ENCODE peak calls at places on chromosome 5, in four cellular contexts. V, Z, F and T are unnamed samples.

GRCh38 chr5:79685621-79686020 is 4.0 kb upstream of the CMYA5 start:
- DNase-seq in V (no peak), Z (no peak), F (no peak), T (no peak)

GRCh38 chr5:91443028-91443427 is 59.9 kb upstream of the ARRDC3 start:
- DNase-seq in V (no peak), Z (no peak), F (no peak), T (no peak)

GRCh38 chr5:68369436-68370125 is 154.0 kb downstream of the PIK3R1 start:
- DNase-seq in V (no peak), Z (no peak), F (no peak), T (no peak)

GRCh38 chr5:14365831-14366435 is 215.7 kb upstream of the OTULINL start:
- DNase-seq in V (no peak), Z (no peak), F (no peak), T (no peak)

GRCh38 chr5:147223951-147224791 is 10.7 kb upstream of the STK32A start:
- DNase-seq in V (no peak), Z (peak), F (peak), T (peak)

GRCh38 chr5:172224996-172225395 is 31.0 kb downstream of the EFCAB9 start:
- DNase-seq in V (no peak), Z (no peak), F (no peak), T (no peak)

GRCh38 chr5:67289763-67290521 is 93.3 kb upstream of the CD180 start:
- DNase-seq in V (no peak), Z (no peak), F (no peak), T (no peak)

GRCh38 chr5:170503970-170504525 is at the start of gene KCNIP1:
- DNase-seq in V (no peak), Z (peak), F (peak), T (peak)

GRCh38 chr5:41415242-41415641 is 95.2 kb downstream of the PLCXD3 start:
- DNase-seq in V (no peak), Z (no peak), F (no peak), T (no peak)

GRCh38 chr5:152170350-152170749 is 234.7 kb downstream of the NMUR2 start:
- DNase-seq in V (no peak), Z (no peak), F (no peak), T (no peak)

GRCh38 chr5:91219141-91219802 is 163.8 kb downstream of the ARRDC3 start:
- DNase-seq in V (no peak), Z (no peak), F (no peak), T (peak)

GRCh38 chr5:111748304-111748763 is 8.7 kb downstream of the NREP start:
- DNase-seq in V (no peak), Z (no peak), F (no peak), T (no peak)

GRCh38 chr5:16178745-16179372 is 732 bp downstream of the MARCHF11 start:
- DNase-seq in V (peak), Z (peak), F (peak), T (peak)

GRCh38 chr5:3858524-3858923 is 262.9 kb downstream of the IRX1 start:
- DNase-seq in V (no peak), Z (no peak), F (no peak), T (no peak)

GRCh38 chr5:67257500-67257899 is 60.9 kb upstream of the CD180 start:
- DNase-seq in V (no peak), Z (no peak), F (no peak), T (no peak)

GRCh38 chr5:92518318-92518913 is 1062.6 kb downstream of the NR2F1-AS1 start:
- DNase-seq in V (peak), Z (no peak), F (no peak), T (peak)

GRCh38 chr5:35618297-35618636 is 604 bp downstream of the SPEF2 start:
- DNase-seq in V (no peak), Z (no peak), F (no peak), T (no peak)

GRCh38 chr5:68739752-68740151 is 354.1 kb upstream of the SLC30A5 start:
- DNase-seq in V (peak), Z (no peak), F (no peak), T (no peak)

GRCh38 chr5:61162832-61163567 is 732 bp upstream of the SMIM15 start:
- DNase-seq in V (no peak), Z (no peak), F (no peak), T (no peak)

GRCh38 chr5:168364151-168364661 is 72.8 kb downstream of the WWC1 start:
- DNase-seq in V (no peak), Z (no peak), F (no peak), T (no peak)

GRCh38 chr5:40904205-40904993 is 4.9 kb upstream of the C7 start:
- DNase-seq in V (peak), Z (peak), F (peak), T (peak)

GRCh38 chr5:179227578-179228311 is 117.5 kb downstream of the ADAMTS2 start:
- DNase-seq in V (no peak), Z (no peak), F (no peak), T (no peak)

GRCh38 chr5:174426851-174427250 is 297.5 kb upstream of the MSX2 start:
- DNase-seq in V (no peak), Z (no peak), F (no peak), T (no peak)

GRCh38 chr5:139862313-139862712 is 66.7 kb downstream of the PSD2 start:
- DNase-seq in V (no peak), Z (no peak), F (no peak), T (no peak)

GRCh38 chr5:126386146-126386545 is 37.1 kb upstream of the GRAMD2B start:
- DNase-seq in V (no peak), Z (no peak), F (no peak), T (no peak)

GRCh38 chr5:72503888-72504491 is 3.2 kb downstream of the ZNF366 start:
- DNase-seq in V (no peak), Z (no peak), F (no peak), T (no peak)

GRCh38 chr5:104909803-104910202 is 1347.2 kb upstream of the NUDT12 start:
- DNase-seq in V (no peak), Z (no peak), F (no peak), T (no peak)

GRCh38 chr5:169161022-169161680 is 139.8 kb downstream of the SLIT3 start:
- DNase-seq in V (no peak), Z (peak), F (no peak), T (no peak)

GRCh38 chr5:147504001-147504400 is 5.9 kb downstream of the DPYSL3 start:
- DNase-seq in V (no peak), Z (no peak), F (no peak), T (no peak)

GRCh38 chr5:58925627-58926545 is 343.0 kb downstream of the RAB3C start:
- DNase-seq in V (no peak), Z (no peak), F (peak), T (no peak)

GRCh38 chr5:34685485-34686197 is 29.5 kb downstream of the RAI14 start:
- DNase-seq in V (no peak), Z (peak), F (no peak), T (peak)

GRCh38 chr5:142145106-142145900 is 36.7 kb downstream of the NDFIP1 start:
- DNase-seq in V (peak), Z (no peak), F (peak), T (peak)

GRCh38 chr5:40386293-40386692 is 293.4 kb upstream of the PTGER4 start:
- DNase-seq in V (no peak), Z (no peak), F (no peak), T (no peak)

GRCh38 chr5:77663081-77663863 is 24.8 kb upstream of the OTP start:
- DNase-seq in V (no peak), Z (no peak), F (no peak), T (no peak)

GRCh38 chr5:126508962-126509279 is 85.7 kb downstream of the GRAMD2B start:
- DNase-seq in V (no peak), Z (no peak), F (peak), T (no peak)